ENCODE peak calls at places on chromosome 11, in six cellular contexts. C is NCI-H1930; X is CD8-positive, alpha-beta T cell; F is stimulated activated CD8-positive, alpha-beta memory T cell treated with anti-CD3 and anti-CD28 coated beads, Interleukin-4, amount 100 ng/mL, for 24 hours; L is epithelial cell of esophagus; W is naive thymus-derived CD8-positive, alpha-beta T cell. G is an unnamed sample.

GRCh38 chr11:34644669-34645406 is 23.9 kb downstream of the EHF start:
- DNase-seq in C (no peak), X (no peak), F (no peak), L (peak; percentile 86), W (no peak), G (no peak)

GRCh38 chr11:126104420-126104819 is 41.8 kb upstream of the CDON start:
- DNase-seq in C (no peak), X (no peak), F (no peak), L (no peak), W (no peak), G (no peak)

GRCh38 chr11:63782749-63783148 is 14.2 kb upstream of the ZFTA start:
- DNase-seq in C (no peak), X (no peak), F (no peak), L (no peak), W (no peak), G (no peak)

GRCh38 chr11:73988227-73988626 is 5.6 kb upstream of the UCP2 start:
- DNase-seq in C (no peak), X (no peak), F (no peak), L (no peak), W (no peak), G (no peak)

GRCh38 chr11:95092549-95093324 is 3.1 kb downstream of the ENDOD1 start:
- DNase-seq in C (no peak), X (peak; percentile 16), F (no peak), L (peak; percentile 53), W (peak; percentile 14), G (no peak)

GRCh38 chr11:69887841-69888670 is 68.8 kb upstream of the FGF3 start:
- DNase-seq in C (no peak), X (no peak), F (no peak), L (no peak), W (no peak), G (no peak)

GRCh38 chr11:61298663-61299244 is 3.6 kb upstream of the VWCE start:
- DNase-seq in C (no peak), X (no peak), F (no peak), L (peak; percentile 19), W (no peak), G (no peak)

GRCh38 chr11:64035581-64035980 is at the start of gene FLRT1:
- DNase-seq in C (no peak), X (no peak), F (no peak), L (no peak), W (no peak), G (no peak)

GRCh38 chr11:2860636-2861035 is 24.9 kb downstream of the CDKN1C start:
- DNase-seq in C (no peak), X (no peak), F (no peak), L (peak; percentile 14), W (no peak), G (no peak)

GRCh38 chr11:112368402-112368801 is 107.7 kb upstream of the PLET1 start:
- DNase-seq in C (no peak), X (no peak), F (no peak), L (peak; percentile 75), W (no peak), G (no peak)

GRCh38 chr11:65493367-65494176 is 5.3 kb upstream of the MALAT1 start:
- DNase-seq in C (no peak), X (no peak), F (no peak), L (peak; percentile 100), W (no peak), G (no peak)

GRCh38 chr11:16195659-16196058 is 160.7 kb downstream of the SOX6 start:
- DNase-seq in C (no peak), X (no peak), F (no peak), L (no peak), W (no peak), G (no peak)

GRCh38 chr11:65912840-65913239 is 6.0 kb downstream of the C11orf68 start:
- DNase-seq in C (no peak), X (no peak), F (no peak), L (peak; percentile 92), W (no peak), G (no peak)

GRCh38 chr11:57560146-57560545 is 7.3 kb downstream of the UBE2L6 start:
- DNase-seq in C (no peak), X (no peak), F (no peak), L (peak; percentile 25), W (no peak), G (no peak)

GRCh38 chr11:58919561-58919960 is 19.7 kb upstream of the GLYATL1 start:
- DNase-seq in C (no peak), X (no peak), F (no peak), L (no peak), W (no peak), G (no peak)

GRCh38 chr11:117430293-117430955 is 102.8 kb downstream of the CEP164 start:
- DNase-seq in C (no peak), X (no peak), F (no peak), L (no peak), W (no peak), G (no peak)

GRCh38 chr11:832529-833113 is at the start of gene CD151:
- DNase-seq in C (peak; percentile 66), X (peak; percentile 47), F (no peak), L (peak; percentile 79), W (no peak), G (no peak)

GRCh38 chr11:44030276-44030932 is 17.4 kb upstream of the ACCSL start:
- DNase-seq in C (no peak), X (no peak), F (no peak), L (peak; percentile 27), W (no peak), G (no peak)

GRCh38 chr11:93497575-93497974 is 45.6 kb downstream of the SMCO4 start:
- DNase-seq in C (no peak), X (no peak), F (no peak), L (no peak), W (no peak), G (no peak)

GRCh38 chr11:26227311-26227710 is 104.6 kb upstream of the ANO3 start:
- DNase-seq in C (no peak), X (no peak), F (no peak), L (peak; percentile 92), W (no peak), G (no peak)

G was measured in central memory CD4-positive, alpha-beta T cell.